ENCODE peak calls at places on chromosomes 7 and 10, in four cellular contexts. C is epithelial cell of esophagus, E is glutamatergic neuron, R is hepatocyte. J is an unnamed sample.

GRCh38 chr10:78047314-78047891 is 13.7 kb downstream of the RPS24 start:
- DNase-seq in C (peak; percentile 85), E (peak; percentile 97), R (peak; percentile 94), J (peak; percentile 93)

GRCh38 chr10:122230222-122230621 is 40.9 kb upstream of the BTBD16 start:
- DNase-seq in C (no peak), E (no peak), R (no peak), J (no peak)

GRCh38 chr7:24728503-24729364 is 28.5 kb downstream of the GSDME start:
- DNase-seq in C (no peak), E (no peak), R (no peak), J (no peak)

GRCh38 chr7:104552102-104552501 is 223.7 kb downstream of the LHFPL3 start:
- DNase-seq in C (peak; percentile 70), E (no peak), R (peak; percentile 55), J (peak; percentile 34)

GRCh38 chr10:71605263-71605962 is 114.2 kb downstream of the C10orf105 start:
- DNase-seq in C (no peak), E (no peak), R (no peak), J (no peak)

GRCh38 chr10:102284531-102284930 is 39.2 kb downstream of the GBF1 start:
- DNase-seq in C (peak; percentile 85), E (no peak), R (no peak), J (no peak)

GRCh38 chr10:28926932-28927331 is 249.6 kb downstream of the BAMBI start:
- DNase-seq in C (no peak), E (no peak), R (no peak), J (no peak)

GRCh38 chr7:1950623-1951523 is 280.8 kb downstream of the ELFN1 start:
- DNase-seq in C (no peak), E (peak; percentile 56), R (no peak), J (no peak)

GRCh38 chr10:133393401-133394063 is 425 bp upstream of the MTG1 start:
- DNase-seq in C (no peak), E (no peak), R (no peak), J (no peak)

GRCh38 chr7:90629306-90629918 is 33.3 kb downstream of the CDK14 start:
- DNase-seq in C (peak; percentile 72), E (no peak), R (peak; percentile 45), J (peak; percentile 34)
- TF ChIP-seq CTCF in C (peak; percentile 78), E (peak; percentile 69), R (peak; percentile 48), J (no peak)

GRCh38 chr10:47114680-47115186 is 185.3 kb upstream of the GDF10 start:
- DNase-seq in C (no peak), E (no peak), R (no peak), J (no peak)

GRCh38 chr10:47113907-47114500 is 186.0 kb upstream of the GDF10 start:
- DNase-seq in C (no peak), E (no peak), R (no peak), J (no peak)

GRCh38 chr10:47115322-47115721 is 184.7 kb upstream of the GDF10 start:
- DNase-seq in C (no peak), E (no peak), R (no peak), J (no peak)

GRCh38 chr10:47112612-47113011 is 187.4 kb upstream of the GDF10 start:
- DNase-seq in C (no peak), E (no peak), R (no peak), J (no peak)

GRCh38 chr10:47111329-47111862 is 188.6 kb upstream of the GDF10 start:
- DNase-seq in C (no peak), E (no peak), R (no peak), J (no peak)
- TF ChIP-seq CTCF in C (no peak), E (no peak), R (no peak), J (no peak)

DNA sequence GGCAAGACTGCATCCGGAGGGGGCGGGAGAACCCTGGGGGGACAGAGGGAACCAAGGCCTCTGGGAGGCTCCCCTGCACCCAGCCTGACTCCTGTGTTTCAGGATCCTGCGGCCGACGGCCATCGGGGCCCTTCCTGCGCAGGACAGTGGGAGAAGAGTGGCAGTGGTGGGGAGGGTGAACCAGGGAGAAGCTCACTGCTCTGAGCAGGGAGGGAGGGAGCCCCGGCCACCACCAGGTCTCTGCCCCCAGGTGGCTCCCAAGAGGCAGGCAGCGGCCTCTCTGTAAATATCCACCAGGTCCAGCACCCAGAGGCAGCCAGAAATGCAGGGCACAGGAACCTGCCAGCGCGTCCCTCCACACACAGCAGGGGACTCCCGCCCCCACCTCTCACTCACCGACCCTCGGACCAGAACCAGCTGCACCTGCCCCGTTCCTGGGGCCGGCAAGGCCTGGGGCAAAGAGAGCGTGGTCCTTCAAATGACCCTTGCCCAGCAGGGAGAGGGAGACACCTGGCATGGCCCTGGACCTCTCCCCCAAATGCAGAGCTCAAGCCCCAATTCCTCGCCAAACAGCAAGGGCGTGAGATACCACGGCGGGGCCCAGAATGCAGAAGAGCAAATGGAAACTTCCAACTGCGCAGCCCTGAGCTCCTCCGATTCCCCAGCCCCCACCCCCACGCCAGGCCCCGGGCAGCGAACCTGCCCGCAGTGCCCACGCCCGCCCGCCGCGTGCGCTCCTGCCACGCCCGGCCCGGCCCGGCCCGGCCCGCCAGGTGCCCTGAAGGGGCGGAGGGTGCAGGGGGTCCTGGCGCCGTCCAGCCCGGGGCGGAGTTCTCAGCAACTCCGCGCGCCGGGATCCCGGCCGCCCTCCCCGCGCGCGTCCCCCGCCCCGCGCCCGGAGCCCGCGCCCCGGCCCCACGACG is 805 bp downstream of the RASGEF1A start:
- DNase-seq in C (peak; percentile 28), E (no peak), R (peak; percentile 65), J (peak; percentile 80)
- TF ChIP-seq CTCF in C (no peak), E (no peak), R (peak; percentile 33), J (peak; percentile 65)

DNA sequence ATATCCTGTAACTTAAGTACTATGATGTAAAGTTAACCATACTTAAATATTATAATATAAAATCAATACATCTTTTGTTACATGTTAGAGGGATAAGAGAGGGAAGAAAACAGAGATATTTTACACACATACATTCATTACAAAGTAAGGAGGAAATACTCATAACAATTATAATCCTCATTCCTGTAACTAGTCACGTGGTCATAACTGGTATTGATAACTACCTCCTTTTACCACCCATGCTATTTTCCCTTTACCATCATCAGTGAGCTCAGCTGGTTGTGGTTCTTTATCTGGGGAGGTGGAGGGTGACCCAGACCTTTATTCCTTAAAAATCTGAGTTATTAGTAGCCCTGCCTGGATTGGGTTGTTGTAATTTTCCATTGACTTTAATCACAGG is 8.3 kb downstream of the GIMAP8 start:
- DNase-seq in C (no peak), E (no peak), R (no peak), J (no peak)
- TF ChIP-seq CTCF in C (no peak), E (no peak), R (no peak), J (no peak)

GRCh38 chr10:131310054-131310903 is 1.2 kb downstream of the TCERG1L start:
- DNase-seq in C (no peak), E (no peak), R (no peak), J (no peak)
- TF ChIP-seq CTCF in C (no peak), E (peak; percentile 78), R (peak; percentile 48), J (no peak)

DNA sequence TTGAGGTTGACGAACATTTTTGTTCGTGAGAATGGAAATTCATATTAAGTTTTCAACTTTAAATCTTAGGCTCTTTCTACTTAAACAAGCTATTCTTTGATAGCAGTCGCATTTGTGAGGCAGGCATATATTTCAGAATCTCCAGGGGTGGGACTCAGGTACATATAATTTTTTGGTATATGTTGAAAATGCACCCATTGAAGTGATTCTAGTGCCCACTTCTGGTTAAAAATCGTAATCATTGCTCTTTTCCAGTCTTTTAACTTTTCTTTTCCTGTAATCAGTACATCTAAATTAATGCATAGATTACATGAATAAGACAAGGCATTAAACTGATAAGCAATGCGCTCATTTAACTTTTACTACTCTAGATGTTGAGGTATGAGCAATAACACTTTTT is 67.8 kb downstream of the ZNRF2 start:
- DNase-seq in C (no peak), E (no peak), R (no peak), J (no peak)
- TF ChIP-seq CTCF in C (no peak), E (no peak), R (no peak), J (peak; percentile 6)